ENCODE peak calls at places on chromosomes 13 and 19, in four cellular contexts. N is tibial nerve, T is ovary, M is HCT116. L is an unnamed sample.

GRCh38 chr13:53873558-53873957 is 844.9 kb downstream of the OLFM4 start:
- DNase-seq in N (no peak), M (no peak), T (no peak), L (no peak)

GRCh38 chr13:44218501-44219240 is 155.0 kb upstream of the SERP2 start:
- DNase-seq in T (no peak), N (peak), M (no peak), L (no peak)

GRCh38 chr13:80469105-80469840 is 128.3 kb upstream of the SPRY2 start:
- DNase-seq in T (no peak), M (no peak), N (no peak), L (no peak)

GRCh38 chr13:37340911-37341670 is 235.6 kb upstream of the CSNK1A1L start:
- DNase-seq in T (no peak), N (no peak), M (no peak), L (no peak)

GRCh38 chr19:10238172-10238783 is 7.1 kb upstream of the S1PR2 start:
- DNase-seq in M (no peak), T (peak), N (no peak), L (peak)

GRCh38 chr13:97018029-97018819 is 23.9 kb upstream of the OXGR1 start:
- DNase-seq in N (peak), T (no peak), M (peak), L (no peak)

GRCh38 chr13:42947925-42948324 is 44.1 kb downstream of the EPSTI1 start:
- DNase-seq in M (no peak), T (no peak), N (no peak), L (no peak)

GRCh38 chr19:18523841-18524240 is 2.0 kb upstream of the ELL start:
- DNase-seq in T (no peak), N (no peak), M (no peak), L (no peak)

GRCh38 chr13:113928701-113929627 is 44.9 kb downstream of the C13orf46 start:
- DNase-seq in T (peak), N (peak), M (no peak), L (peak)

GRCh38 chr13:84405286-84405685 is 523.0 kb upstream of the SLITRK1 start:
- DNase-seq in T (no peak), M (no peak), N (no peak), L (no peak)

GRCh38 chr19:42295831-42296525 is 6.0 kb upstream of the PRR19 start:
- DNase-seq in T (peak), M (peak), N (peak), L (peak)

GRCh38 chr13:60838581-60838980 is 441.6 kb downstream of the TDRD3 start:
- DNase-seq in N (no peak), M (no peak), T (no peak), L (no peak)

GRCh38 chr13:29511980-29512379 is 83.5 kb downstream of the SLC7A1 start:
- DNase-seq in M (no peak), T (no peak), N (peak), L (no peak)

GRCh38 chr19:57302020-57302465 is 18.2 kb upstream of the ZNF543 start:
- DNase-seq in N (no peak), M (no peak), T (no peak), L (peak)

GRCh38 chr13:20713751-20714150 is 10.3 kb downstream of the IL17D start:
- DNase-seq in M (no peak), N (no peak), T (no peak), L (peak)

GRCh38 chr19:35249146-35249847 is 495 bp downstream of the LSR start:
- DNase-seq in M (no peak), T (peak), N (no peak), L (no peak)

GRCh38 chr19:47661571-47661970 is 51.7 kb upstream of the EHD2 start:
- DNase-seq in M (no peak), T (no peak), N (no peak), L (no peak)

GRCh38 chr13:44653261-44653660 is 77.1 kb upstream of the TSC22D1 start:
- DNase-seq in M (no peak), T (no peak), N (no peak), L (no peak)

GRCh38 chr19:8654591-8655339 is 24.3 kb downstream of the NFILZ start:
- DNase-seq in T (peak), M (peak), N (no peak), L (peak)

GRCh38 chr13:113837554-113838355 is 26.1 kb downstream of the GAS6 start:
- DNase-seq in M (peak), N (peak), T (peak), L (peak)

GRCh38 chr13:25971077-25971476 is 80.7 kb downstream of the SHISA2 start:
- DNase-seq in N (no peak), M (no peak), T (no peak), L (no peak)

GRCh38 chr19:17370026-17370587 is 7.0 kb downstream of the PLVAP start:
- DNase-seq in T (no peak), M (no peak), N (peak), L (no peak)

GRCh38 chr13:71242191-71242590 is 624.8 kb downstream of the DACH1 start:
- DNase-seq in N (no peak), T (no peak), M (no peak), L (no peak)

GRCh38 chr13:93199856-93200255 is 26.8 kb upstream of the GPC6 start:
- DNase-seq in N (no peak), T (no peak), M (no peak), L (no peak)

GRCh38 chr13:28493740-28494536 is 990 bp downstream of the FLT1 start:
- DNase-seq in T (no peak), M (no peak), N (no peak), L (no peak)

GRCh38 chr13:54261856-54262255 is 1233.2 kb downstream of the OLFM4 start:
- DNase-seq in T (no peak), N (no peak), M (no peak), L (no peak)

GRCh38 chr19:35446194-35446593 is 1.9 kb upstream of the FFAR2 start:
- DNase-seq in N (no peak), M (no peak), T (no peak), L (no peak)

GRCh38 chr19:8030906-8031305 is 21.7 kb upstream of the CCL25 start:
- DNase-seq in N (no peak), M (no peak), T (no peak), L (no peak)

GRCh38 chr19:44367024-44367423 is 10.5 kb upstream of the ZNF112 start:
- DNase-seq in M (no peak), N (no peak), T (no peak), L (no peak)

DNA sequence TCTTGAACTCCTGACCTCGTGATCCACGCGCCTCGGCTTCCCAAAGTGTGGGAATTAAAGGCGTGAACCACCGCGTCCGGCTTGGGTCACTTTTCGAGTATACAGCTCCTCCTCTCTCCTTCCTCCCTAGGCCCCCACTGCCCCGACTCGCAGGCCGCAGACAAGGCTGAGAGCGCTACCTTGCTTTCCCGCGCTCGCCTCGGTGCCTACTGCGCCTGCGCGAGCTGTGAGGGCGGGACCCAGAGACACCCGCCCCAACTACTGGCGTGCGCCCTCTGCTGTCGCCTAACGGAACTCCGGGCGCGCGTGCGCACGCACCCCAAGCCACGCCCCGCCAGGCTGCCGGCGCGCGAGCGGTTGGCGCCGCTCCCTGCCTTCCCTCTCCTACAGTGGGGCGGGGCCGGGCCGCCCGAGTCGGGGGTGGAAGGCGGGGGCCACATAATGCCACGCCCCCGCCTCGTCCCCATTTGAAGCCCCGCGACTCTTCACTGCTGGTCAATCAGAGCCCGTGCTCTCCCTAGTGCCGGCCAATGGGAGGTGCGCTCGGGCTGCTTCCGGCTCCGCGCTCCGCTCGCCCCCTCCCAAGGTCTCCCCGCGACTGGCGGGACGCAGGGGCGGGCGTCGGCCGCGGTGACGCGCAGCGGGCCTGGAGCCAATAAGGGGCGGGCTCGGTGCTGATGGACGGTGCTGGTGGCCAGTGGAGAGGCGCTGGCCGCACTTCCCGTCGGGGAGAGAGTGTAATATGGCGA is at the start of gene RAB8A:
- DNase-seq in M (peak), T (peak), N (peak), L (peak)
- TF ChIP-seq POLR2A in M (no peak), T (peak), N (no peak), L (peak)

GRCh38 chr19:572140-572890 is at the start of gene BSG:
- DNase-seq in N (peak), M (peak), T (peak), L (peak)
- TF ChIP-seq POLR2A in N (peak), M (peak), T (peak), L (peak)

DNA sequence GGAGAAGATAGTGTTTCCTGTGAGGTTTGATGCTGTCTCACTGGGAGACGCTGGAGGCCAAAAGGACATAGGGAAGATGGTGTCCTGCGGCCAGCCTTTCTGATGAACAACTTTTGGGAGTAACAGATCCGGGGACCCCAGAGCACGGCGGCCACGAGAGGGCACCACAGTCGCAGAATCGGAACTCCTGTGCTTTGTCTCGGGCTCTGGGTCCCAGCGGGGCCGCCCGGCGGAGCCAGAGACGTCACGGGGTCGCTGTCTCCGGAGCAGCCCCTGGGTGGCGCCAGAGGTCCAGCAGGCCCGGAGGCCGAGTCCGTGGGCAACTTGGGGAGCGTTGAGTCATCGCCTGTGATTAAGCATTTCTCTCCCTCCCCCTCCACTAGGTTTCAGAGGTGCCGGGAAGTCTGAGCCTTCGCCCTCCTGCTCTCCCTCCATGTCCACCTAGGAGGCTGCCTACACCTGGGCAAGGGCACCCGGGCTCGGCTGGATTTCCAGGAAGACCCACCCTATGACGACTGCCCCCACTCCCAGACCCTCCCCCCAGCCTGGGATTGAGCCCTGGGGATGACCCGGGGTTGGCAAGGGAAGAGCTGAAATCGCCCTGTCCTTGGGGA is 3.2 kb downstream of the NANOS3 start:
- DNase-seq in M (peak), T (peak), N (peak), L (peak)
- TF ChIP-seq POLR2A in M (no peak), T (peak), N (no peak), L (peak)

GRCh38 chr19:51366999-51367564 is 894 bp upstream of the ETFB start:
- DNase-seq in N (no peak), M (no peak), T (peak), L (no peak)
- TF ChIP-seq POLR2A in N (peak), M (peak), T (peak), L (peak)